ENCODE peak calls at places on chromosomes 3 and 15, in six cellular contexts. K is HFFc6, Q is tibial artery, M is endothelial cell, U is epithelial cell of esophagus, T is AG04449. V is an unnamed sample.

GRCh38 chr15:92017882-92018534 is 164.5 kb downstream of the SLCO3A1 start:
- DNase-seq in K (no peak), Q (no peak), M (no peak), U (no peak), T (no peak), V (no peak)

GRCh38 chr3:124201786-124202185 is 209.9 kb upstream of the ROPN1 start:
- DNase-seq in K (no peak), Q (no peak), M (no peak), U (no peak), T (no peak), V (no peak)

GRCh38 chr3:50534721-50535330 is 31.4 kb upstream of the CACNA2D2 start:
- DNase-seq in K (peak), Q (no peak), M (no peak), U (no peak), T (no peak), V (no peak)

GRCh38 chr15:93861413-93861812 is 369.9 kb upstream of the MCTP2 start:
- DNase-seq in K (no peak), Q (no peak), M (no peak), U (no peak), T (peak), V (no peak)

GRCh38 chr3:197309528-197310361 is 11.3 kb upstream of the DLG1 start:
- DNase-seq in K (peak), Q (no peak), M (no peak), U (peak), T (peak), V (no peak)

GRCh38 chr3:10702961-10703740 is 112.9 kb upstream of the SLC6A11 start:
- DNase-seq in K (no peak), Q (no peak), M (peak), U (peak), T (no peak), V (no peak)

GRCh38 chr15:29774900-29775299 is 47.4 kb downstream of the TJP1 start:
- DNase-seq in K (peak), Q (no peak), M (no peak), U (peak), T (no peak), V (no peak)

GRCh38 chr15:92696096-92696495 is 40.5 kb upstream of the FAM174B start:
- DNase-seq in K (no peak), Q (no peak), M (no peak), U (no peak), T (no peak), V (no peak)

GRCh38 chr3:67349551-67350174 is 304.7 kb downstream of the SUCLG2 start:
- DNase-seq in K (no peak), Q (no peak), M (no peak), U (peak), T (no peak), V (no peak)

GRCh38 chr3:151901282-151901945 is 28.0 kb downstream of the SUCNR1 start:
- DNase-seq in K (no peak), Q (no peak), M (no peak), U (no peak), T (no peak), V (no peak)

GRCh38 chr3:23712656-23713559 is 92.8 kb upstream of the UBE2E1 start:
- DNase-seq in K (peak), Q (no peak), M (peak), U (peak), T (peak), V (no peak)

GRCh38 chr3:45119824-45120614 is 26.2 kb downstream of the CDCP1 start:
- DNase-seq in K (peak), Q (no peak), M (no peak), U (peak), T (no peak), V (no peak)

GRCh38 chr3:17422636-17423035 is 319.8 kb downstream of the TBC1D5 start:
- DNase-seq in K (no peak), Q (no peak), M (no peak), U (no peak), T (no peak), V (no peak)

GRCh38 chr3:71838406-71838805 is 53.5 kb upstream of the PROK2 start:
- DNase-seq in K (no peak), Q (no peak), M (no peak), U (no peak), T (no peak), V (no peak)

GRCh38 chr15:55588070-55588817 is at the start of gene PYGO1:
- DNase-seq in K (peak), Q (peak), M (peak), U (peak), T (no peak), V (peak)

GRCh38 chr15:99616129-99616528 is 50.3 kb downstream of the MEF2A start:
- DNase-seq in K (no peak), Q (no peak), M (no peak), U (no peak), T (no peak), V (no peak)

GRCh38 chr15:67047149-67047661 is 18.2 kb upstream of the SMAD3 start:
- DNase-seq in K (no peak), Q (peak), M (no peak), U (no peak), T (no peak), V (no peak)

GRCh38 chr3:179961081-179962078 is 75.4 kb downstream of the PEX5L start:
- DNase-seq in K (no peak), Q (no peak), M (no peak), U (no peak), T (no peak), V (no peak)

GRCh38 chr15:30065025-30065801 is 17.5 kb upstream of the GOLGA8J start:
- DNase-seq in K (peak), Q (no peak), M (no peak), U (peak), T (peak), V (no peak)

GRCh38 chr3:50205719-50206276 is 727 bp downstream of the SLC38A3 start:
- DNase-seq in K (no peak), Q (no peak), M (peak), U (peak), T (no peak), V (no peak)

GRCh38 chr3:184354121-184354728 is 7.2 kb downstream of the CLCN2 start:
- DNase-seq in K (no peak), Q (no peak), M (peak), U (peak), T (no peak), V (peak)

GRCh38 chr15:24745276-24745675 is 69.7 kb downstream of the NPAP1 start:
- DNase-seq in K (no peak), Q (no peak), M (no peak), U (no peak), T (no peak), V (no peak)

GRCh38 chr3:159818399-159818798 is 170.2 kb upstream of the IL12A start:
- DNase-seq in K (no peak), Q (no peak), M (peak), U (no peak), T (no peak), V (no peak)

GRCh38 chr3:140376136-140376889 is 301.6 kb upstream of the TRIM42 start:
- DNase-seq in K (no peak), Q (no peak), M (no peak), U (no peak), T (no peak), V (no peak)

GRCh38 chr15:57500979-57501576 is 90.6 kb upstream of the MYZAP start:
- DNase-seq in K (peak), Q (no peak), M (no peak), U (peak), T (no peak), V (no peak)

GRCh38 chr3:42177068-42177800 is 86.1 kb downstream of the TRAK1 start:
- DNase-seq in K (no peak), Q (no peak), M (no peak), U (no peak), T (no peak), V (no peak)

GRCh38 chr15:65312400-65312916 is 8.0 kb downstream of the RNU5B-1 start:
- DNase-seq in K (no peak), Q (no peak), M (no peak), U (no peak), T (no peak), V (no peak)

GRCh38 chr3:192571197-192571791 is 156.0 kb downstream of the FGF12 start:
- DNase-seq in K (peak), Q (peak), M (no peak), U (peak), T (no peak), V (no peak)

GRCh38 chr15:50886611-50887350 is 21.7 kb upstream of the AP4E1 start:
- DNase-seq in K (no peak), Q (no peak), M (no peak), U (peak), T (no peak), V (no peak)

GRCh38 chr3:185728630-185729334 is 96.1 kb downstream of the IGF2BP2 start:
- DNase-seq in K (peak), Q (no peak), M (no peak), U (no peak), T (no peak), V (no peak)

GRCh38 chr15:56984681-56985515 is 66.5 kb downstream of the TCF12 start:
- DNase-seq in K (peak), Q (no peak), M (no peak), U (no peak), T (no peak), V (no peak)

GRCh38 chr15:33278816-33279612 is 31.8 kb upstream of the RYR3 start:
- DNase-seq in K (peak), Q (peak), M (no peak), U (peak), T (peak), V (no peak)

GRCh38 chr3:177318559-177318958 is 121.3 kb upstream of the TBL1XR1 start:
- DNase-seq in K (no peak), Q (no peak), M (no peak), U (no peak), T (no peak), V (no peak)

GRCh38 chr15:43887901-43888300 is 61.1 kb downstream of the WDR76 start:
- DNase-seq in K (no peak), Q (no peak), M (no peak), U (no peak), T (no peak), V (no peak)

GRCh38 chr3:59286791-59287531 is 237.1 kb upstream of the CFAP20DC start:
- DNase-seq in K (no peak), Q (no peak), M (no peak), U (peak), T (no peak), V (no peak)

GRCh38 chr3:134311265-134311664 is 60.6 kb upstream of the RYK start:
- DNase-seq in K (peak), Q (no peak), M (no peak), U (peak), T (no peak), V (no peak)

DNA sequence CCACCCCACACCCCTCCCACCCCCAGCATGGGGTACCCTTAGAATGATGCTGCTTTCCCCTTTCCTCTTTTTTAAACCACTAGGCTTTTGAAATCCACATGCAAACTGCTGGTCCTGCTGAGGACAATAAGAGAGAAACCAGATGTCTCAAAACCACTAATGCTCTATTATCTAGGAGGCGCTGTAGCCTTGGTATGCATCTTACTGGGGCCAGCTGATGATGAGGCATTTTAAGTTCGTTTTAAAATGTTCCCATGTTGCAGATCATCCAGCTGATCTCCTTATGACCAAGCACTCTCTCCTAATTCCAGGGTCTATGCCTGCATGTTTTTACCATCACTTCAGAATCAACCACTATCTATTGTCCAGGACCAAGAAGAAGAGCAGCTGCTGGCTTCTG is 1.3 kb downstream of the NME9 start:
- DNase-seq in K (peak), Q (no peak), M (no peak), U (no peak), T (no peak), V (no peak)
- TF ChIP-seq CTCF in K (no peak), Q (no peak), M (no peak), U (no peak), T (peak), V (no peak)

GRCh38 chr3:3125977-3126376 is 763 bp upstream of the TRNT1 start:
- DNase-seq in K (no peak), Q (no peak), M (no peak), U (no peak), T (no peak), V (peak)

GRCh38 chr3:3129579-3129978 is 2.8 kb downstream of the TRNT1 start:
- DNase-seq in K (no peak), Q (no peak), M (no peak), U (no peak), T (no peak), V (no peak)

GRCh38 chr3:3127432-3128010 is 781 bp downstream of the TRNT1 start:
- DNase-seq in K (no peak), Q (no peak), M (no peak), U (peak), T (no peak), V (peak)

GRCh38 chr3:3126477-3127431 is at the start of gene TRNT1:
- DNase-seq in K (peak), Q (peak), M (peak), U (peak), T (peak), V (peak)
- TF ChIP-seq CTCF in K (no peak), Q (no peak), M (no peak), U (no peak), T (no peak), V (no peak)

DNA sequence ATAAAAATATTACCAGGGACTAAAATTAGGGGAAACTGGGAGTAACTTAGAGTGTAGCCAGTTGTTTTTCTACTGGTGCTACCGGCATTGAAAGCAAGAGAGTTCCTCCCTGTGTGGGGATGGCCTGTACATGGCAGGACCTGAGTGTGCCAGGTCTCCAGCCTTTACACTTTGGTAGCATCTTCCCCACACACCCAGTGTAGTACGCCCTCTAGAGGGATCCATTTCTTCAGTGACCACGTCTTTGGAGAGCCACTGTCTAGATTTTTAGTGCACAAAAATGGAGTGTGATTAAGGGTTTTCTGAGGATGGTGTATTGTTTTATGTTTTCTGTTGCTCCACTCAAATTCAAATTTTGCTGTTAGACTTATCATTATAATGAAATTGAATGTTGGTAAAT is 507.0 kb upstream of the TPRG1 start:
- DNase-seq in K (peak), Q (no peak), M (peak), U (peak), T (no peak), V (no peak)
- TF ChIP-seq CTCF in K (peak), Q (no peak), M (no peak), U (peak), T (no peak), V (no peak)

GRCh38 chr15:74423443-74424257 is 10.1 kb downstream of the SEMA7A start:
- DNase-seq in K (no peak), Q (no peak), M (no peak), U (peak), T (no peak), V (no peak)
- TF ChIP-seq CTCF in K (peak), Q (no peak), M (no peak), U (peak), T (no peak), V (no peak)

GRCh38 chr15:49877871-49878511 is 241.0 kb downstream of the ATP8B4 start:
- DNase-seq in K (no peak), Q (peak), M (no peak), U (no peak), T (peak), V (no peak)

GRCh38 chr15:49881433-49881832 is 237.6 kb downstream of the ATP8B4 start:
- DNase-seq in K (no peak), Q (no peak), M (no peak), U (peak), T (no peak), V (no peak)

GRCh38 chr15:49875392-49875791 is 243.6 kb downstream of the ATP8B4 start:
- DNase-seq in K (no peak), Q (no peak), M (no peak), U (peak), T (no peak), V (no peak)

GRCh38 chr15:49877117-49877860 is 241.7 kb downstream of the ATP8B4 start:
- DNase-seq in K (no peak), Q (no peak), M (no peak), U (peak), T (peak), V (no peak)

DNA sequence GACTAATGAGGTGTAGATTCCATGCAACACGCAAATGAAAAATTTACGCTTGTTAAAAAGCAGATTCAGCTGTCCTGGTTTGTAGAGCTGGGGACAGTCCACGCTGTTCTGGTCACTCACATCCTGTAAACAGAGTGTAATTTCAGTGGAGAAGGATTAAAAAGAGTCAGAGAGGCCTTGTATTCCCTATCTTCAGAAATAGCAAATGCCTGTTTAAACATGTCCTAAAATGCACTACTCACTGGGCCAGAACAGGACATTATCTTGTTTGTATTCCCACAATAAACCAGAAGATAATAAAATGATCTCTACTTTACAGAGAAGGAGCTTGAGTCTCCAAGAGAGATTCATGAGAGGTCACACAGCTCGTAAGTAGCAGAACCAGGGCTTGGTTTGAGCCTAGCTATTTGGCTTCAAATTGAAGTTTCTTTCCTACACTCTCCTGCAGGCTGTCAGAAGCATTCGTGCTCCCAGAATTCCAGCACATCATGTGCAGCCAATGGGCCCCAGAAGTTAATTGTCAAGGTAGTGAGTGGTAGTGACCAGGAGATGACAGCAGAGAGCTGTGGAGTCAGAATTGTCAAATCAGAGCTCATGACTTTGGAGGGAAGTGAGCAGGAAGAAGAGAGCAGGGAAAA is 242.5 kb downstream of the ATP8B4 start:
- DNase-seq in K (no peak), Q (peak), M (peak), U (peak), T (no peak), V (no peak)
- TF ChIP-seq CTCF in K (no peak), Q (peak), M (no peak), U (peak), T (no peak), V (no peak)

DNA sequence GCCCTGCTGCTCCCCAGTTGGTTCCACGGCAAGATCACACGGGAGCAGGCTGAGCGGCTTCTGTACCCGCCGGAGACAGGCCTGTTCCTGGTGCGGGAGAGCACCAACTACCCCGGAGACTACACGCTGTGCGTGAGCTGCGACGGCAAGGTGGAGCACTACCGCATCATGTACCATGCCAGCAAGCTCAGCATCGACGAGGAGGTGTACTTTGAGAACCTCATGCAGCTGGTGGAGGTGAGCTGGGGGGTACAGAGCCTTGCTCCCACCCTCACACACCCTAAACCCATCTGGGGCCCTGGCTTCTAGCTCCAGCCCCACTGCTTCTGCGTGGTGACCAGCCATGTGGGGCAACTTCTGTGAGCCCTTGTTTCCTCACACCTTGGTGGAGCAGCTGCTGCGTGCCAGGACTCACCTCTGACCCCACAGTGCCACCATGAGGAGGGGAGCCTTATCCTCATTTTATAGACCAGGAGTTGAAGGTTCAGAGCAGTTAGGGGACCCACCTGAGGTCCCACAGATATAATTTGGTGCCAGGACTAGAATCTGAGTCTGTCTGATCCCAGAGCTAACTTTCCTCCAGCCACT is 13.3 kb upstream of the LMAN1L start:
- DNase-seq in K (no peak), Q (no peak), M (no peak), U (no peak), T (no peak), V (no peak)
- TF ChIP-seq CTCF in K (no peak), Q (no peak), M (no peak), U (no peak), T (no peak), V (no peak)

DNA sequence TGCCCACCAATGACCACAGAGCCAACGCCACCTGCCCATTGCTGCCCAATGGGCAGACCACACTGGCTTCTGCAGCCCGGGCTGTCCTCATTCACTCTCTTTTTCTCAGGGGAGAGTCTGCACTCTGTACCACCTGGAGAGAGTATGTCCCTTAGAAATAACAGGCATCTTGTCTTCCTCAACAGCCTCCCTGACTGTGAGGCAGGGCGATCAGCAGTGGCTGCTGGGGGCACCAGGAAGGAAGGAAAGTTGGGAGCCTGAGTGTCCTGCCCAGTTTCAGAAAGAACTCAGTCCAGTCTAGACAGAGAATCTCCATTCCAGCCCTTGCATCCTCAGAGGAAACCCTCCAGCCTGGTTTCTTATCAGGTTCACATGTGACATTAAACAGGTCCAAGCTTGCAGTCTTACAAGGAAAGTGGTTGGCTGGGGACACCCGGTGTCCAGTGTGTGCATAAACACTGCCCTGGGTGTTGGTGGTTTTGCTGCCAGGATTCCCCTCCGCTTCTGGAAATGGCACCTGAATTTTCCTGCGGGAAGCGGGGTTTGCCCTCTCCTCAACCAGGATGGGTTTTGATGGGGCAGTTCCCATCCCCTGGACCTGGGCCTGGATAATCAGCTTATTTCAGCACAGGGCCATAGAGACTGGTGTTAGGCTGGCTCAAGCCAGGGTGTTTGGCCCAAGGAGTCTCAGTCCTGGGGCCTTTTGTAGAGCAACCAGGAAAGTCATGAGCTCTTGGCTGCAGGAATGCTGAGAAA is 37.1 kb downstream of the SSUH2 start:
- DNase-seq in K (peak), Q (peak), M (peak), U (peak), T (no peak), V (no peak)
- TF ChIP-seq CTCF in K (peak), Q (peak), M (peak), U (peak), T (peak), V (no peak)

GRCh38 chr3:16066975-16067374 is 107.5 kb upstream of the GALNT15 start:
- DNase-seq in K (peak), Q (no peak), M (no peak), U (peak), T (peak), V (no peak)
- TF ChIP-seq CTCF in K (no peak), Q (no peak), M (no peak), U (no peak), T (no peak), V (no peak)